ENCODE peak calls at places on chromosome 18, in seven cellular contexts. N is psoas muscle; H is heart left ventricle; D is tibial artery; Z is left ventricle myocardium inferior; C is hepatocyte; Q is CD8-positive, alpha-beta memory T cell. J is an unnamed sample.

GRCh38 chr18:4639628-4640310 is 184.7 kb upstream of the DLGAP1 start:
- DNase-seq in N (no peak), H (no peak), D (no peak), Z (no peak), C (no peak), Q (no peak), J (no peak)

GRCh38 chr18:27966872-27967271 is 210.1 kb downstream of the CDH2 start:
- DNase-seq in N (no peak), H (no peak), D (no peak), Z (no peak), C (no peak), Q (no peak), J (no peak)

GRCh38 chr18:78573773-78574172 is 405.8 kb upstream of the SALL3 start:
- DNase-seq in N (no peak), H (no peak), D (no peak), Z (no peak), C (no peak), Q (no peak), J (no peak)

GRCh38 chr18:60017371-60017770 is 117.6 kb downstream of the PMAIP1 start:
- DNase-seq in N (no peak), H (no peak), D (no peak), Z (no peak), C (no peak), Q (no peak), J (no peak)

GRCh38 chr18:44548291-44549221 is 132.1 kb upstream of the SETBP1 start:
- DNase-seq in N (no peak), H (no peak), D (no peak), Z (peak), C (no peak), Q (no peak), J (no peak)

GRCh38 chr18:68724021-68724420 is 9.1 kb upstream of the TMX3 start:
- DNase-seq in N (no peak), H (no peak), D (no peak), Z (no peak), C (no peak), Q (no peak), J (no peak)

GRCh38 chr18:11305507-11305906 is 156.1 kb upstream of the PIEZO2 start:
- DNase-seq in N (no peak), H (no peak), D (no peak), Z (no peak), C (no peak), Q (no peak), J (no peak)

GRCh38 chr18:31497711-31498449 is at the start of gene DSG2:
- DNase-seq in N (peak), H (peak), D (no peak), Z (peak), C (peak), Q (no peak), J (peak)

GRCh38 chr18:73717570-73717969 is 430.1 kb downstream of the FBXO15 start:
- DNase-seq in N (no peak), H (no peak), D (no peak), Z (no peak), C (no peak), Q (no peak), J (no peak)

GRCh38 chr18:73264562-73264921 is 396.8 kb upstream of the NETO1 start:
- DNase-seq in N (no peak), H (no peak), D (no peak), Z (no peak), C (no peak), Q (no peak), J (no peak)

GRCh38 chr18:24631238-24632025 is 171.0 kb downstream of the HRH4 start:
- DNase-seq in N (no peak), H (peak), D (no peak), Z (peak), C (no peak), Q (no peak), J (no peak)

GRCh38 chr18:11982981-11983380 is 1.7 kb downstream of the IMPA2 start:
- DNase-seq in N (no peak), H (no peak), D (no peak), Z (no peak), C (no peak), Q (no peak), J (no peak)

GRCh38 chr18:23719634-23720201 is 30.5 kb downstream of the LAMA3 start:
- DNase-seq in N (peak), H (no peak), D (no peak), Z (no peak), C (peak), Q (no peak), J (peak)

GRCh38 chr18:54269924-54270844 is 867 bp downstream of the POLI start:
- DNase-seq in N (no peak), H (no peak), D (peak), Z (no peak), C (peak), Q (peak), J (peak)

GRCh38 chr18:27608742-27609141 is 423.6 kb upstream of the CHST9 start:
- DNase-seq in N (no peak), H (no peak), D (no peak), Z (no peak), C (no peak), Q (no peak), J (no peak)

GRCh38 chr18:55524353-55525123 is 63.5 kb downstream of the TCF4 start:
- DNase-seq in N (no peak), H (no peak), D (no peak), Z (no peak), C (no peak), Q (no peak), J (no peak)

GRCh38 chr18:62345909-62346308 is 20.8 kb downstream of the TNFRSF11A start:
- DNase-seq in N (no peak), H (no peak), D (no peak), Z (no peak), C (no peak), Q (no peak), J (no peak)
- H3K4me3 ChIP-seq in N (no peak), H (no peak), D (no peak), Z (no peak), C (no peak), Q (no peak), J (no peak)

GRCh38 chr18:48942086-48942485 is 8.7 kb downstream of the SMAD7 start:
- DNase-seq in N (no peak), H (no peak), D (no peak), Z (no peak), C (no peak), Q (no peak), J (no peak)

GRCh38 chr18:48944634-48945033 is 6.1 kb downstream of the SMAD7 start:
- DNase-seq in N (no peak), H (no peak), D (no peak), Z (no peak), C (peak), Q (no peak), J (no peak)

GRCh38 chr18:48942554-48943261 is 8.1 kb downstream of the SMAD7 start:
- DNase-seq in N (peak), H (no peak), D (no peak), Z (no peak), C (peak), Q (no peak), J (no peak)

GRCh38 chr18:48943736-48944527 is 6.8 kb downstream of the SMAD7 start:
- DNase-seq in N (no peak), H (no peak), D (no peak), Z (no peak), C (no peak), Q (no peak), J (no peak)

GRCh38 chr18:48943333-48943732 is 7.4 kb downstream of the SMAD7 start:
- DNase-seq in N (no peak), H (no peak), D (no peak), Z (no peak), C (no peak), Q (no peak), J (no peak)
- H3K4me3 ChIP-seq in N (peak), H (peak), D (peak), Z (peak), C (peak), Q (no peak), J (no peak)

GRCh38 chr18:3306391-3306790 is 44.5 kb downstream of the MYL12B start:
- DNase-seq in N (no peak), H (no peak), D (no peak), Z (no peak), C (no peak), Q (no peak), J (no peak)
- H3K4me3 ChIP-seq in N (no peak), H (no peak), D (no peak), Z (no peak), C (no peak), Q (no peak), J (no peak)

DNA sequence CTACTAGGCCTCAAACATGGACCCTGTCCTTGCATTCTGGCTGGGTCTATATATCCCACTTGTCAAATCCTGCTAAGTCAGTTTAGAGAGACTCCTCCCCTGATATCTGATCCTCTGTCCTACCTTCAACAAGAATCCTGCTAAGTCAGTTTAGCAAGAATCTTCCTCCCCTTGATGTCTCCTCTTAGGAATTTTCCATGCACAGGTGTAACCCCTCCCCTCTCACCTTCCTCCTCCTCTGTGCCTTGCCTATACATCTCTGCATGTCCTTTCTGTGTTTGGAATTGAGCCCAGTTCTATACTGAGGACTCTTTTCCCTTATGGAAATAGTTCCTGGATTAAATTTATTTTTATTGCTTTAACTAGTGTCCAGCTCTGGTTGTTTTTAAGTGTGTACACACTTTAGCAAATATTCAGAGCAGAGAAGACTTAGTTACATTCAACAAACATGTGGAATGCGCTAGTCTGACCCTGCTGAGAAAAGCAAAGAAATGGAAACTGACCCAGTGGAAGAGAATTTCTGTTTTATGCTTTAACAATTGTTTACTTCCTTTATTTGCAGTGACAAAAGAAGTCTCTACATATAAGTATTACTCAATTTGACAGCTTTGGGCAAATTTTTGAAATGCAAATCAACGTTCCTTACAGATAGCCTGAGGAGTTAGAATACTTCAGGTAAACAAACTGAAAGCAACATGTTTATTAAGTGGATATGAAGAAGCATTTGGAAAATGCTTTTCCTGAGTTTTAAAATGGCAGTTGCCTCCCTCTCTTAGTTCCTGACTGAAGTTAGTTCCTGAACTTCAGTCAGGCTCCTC is 80.6 kb downstream of the RIT2 start:
- DNase-seq in N (no peak), H (no peak), D (no peak), Z (no peak), C (peak), Q (no peak), J (no peak)
- H3K4me3 ChIP-seq in N (no peak), H (no peak), D (no peak), Z (no peak), C (no peak), Q (no peak), J (no peak)

DNA sequence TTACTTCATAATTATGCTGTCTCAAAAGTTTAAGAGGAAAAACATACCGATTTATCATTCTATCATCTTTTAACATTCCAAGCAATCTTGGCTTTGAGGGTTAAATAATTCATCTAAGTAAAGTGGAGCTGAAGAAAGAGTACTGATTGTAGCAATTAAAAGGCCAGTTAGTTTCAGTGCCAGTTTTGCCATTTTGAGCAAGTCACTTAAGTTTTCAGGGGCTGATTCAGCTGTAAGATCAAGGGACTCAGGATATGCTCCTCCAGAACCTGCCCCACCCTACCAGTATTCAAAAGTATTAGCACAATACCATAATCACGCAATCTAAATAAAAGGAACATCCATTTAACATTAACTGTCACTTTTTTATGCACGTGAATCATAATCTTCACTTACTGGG is 1.9 kb downstream of the SS18 start:
- DNase-seq in N (no peak), H (no peak), D (no peak), Z (no peak), C (no peak), Q (no peak), J (no peak)
- H3K4me3 ChIP-seq in N (peak), H (peak), D (peak), Z (peak), C (peak), Q (peak), J (no peak)

DNA sequence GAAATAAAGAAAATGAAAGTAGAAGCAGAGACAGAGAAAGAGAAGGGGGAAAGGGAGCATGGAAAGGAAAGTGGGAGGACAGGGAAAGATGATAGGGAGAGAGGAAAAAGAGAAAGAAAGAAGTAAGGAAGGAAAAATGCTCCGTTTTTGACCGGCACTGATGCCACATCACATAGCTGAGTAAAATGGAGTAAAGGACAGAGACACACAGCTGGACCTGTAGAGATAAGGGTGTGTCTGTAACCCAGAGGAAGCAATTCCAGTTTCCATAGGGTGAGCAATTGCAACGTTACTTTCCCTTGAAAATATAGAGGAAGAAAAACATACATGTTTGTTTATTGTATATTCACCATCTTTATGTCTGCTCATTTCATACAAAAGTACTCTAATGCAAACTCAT is 1866.9 kb upstream of the PIK3C3 start:
- DNase-seq in N (no peak), H (no peak), D (no peak), Z (no peak), C (no peak), Q (no peak), J (no peak)
- H3K4me3 ChIP-seq in N (peak), H (peak), D (no peak), Z (peak), C (no peak), Q (no peak), J (no peak)

GRCh38 chr18:58495634-58496033 is 133.3 kb downstream of the ALPK2 start:
- DNase-seq in N (no peak), H (no peak), D (no peak), Z (no peak), C (no peak), Q (no peak), J (no peak)
- H3K4me3 ChIP-seq in N (no peak), H (no peak), D (no peak), Z (no peak), C (no peak), Q (no peak), J (no peak)

GRCh38 chr18:52063923-52064322 is 276.1 kb upstream of the DCC start:
- DNase-seq in N (no peak), H (no peak), D (no peak), Z (no peak), C (no peak), Q (no peak), J (no peak)

GRCh38 chr18:52060612-52061259 is 279.3 kb upstream of the DCC start:
- DNase-seq in N (no peak), H (no peak), D (no peak), Z (no peak), C (no peak), Q (no peak), J (no peak)
- H3K4me3 ChIP-seq in N (no peak), H (no peak), D (no peak), Z (no peak), C (no peak), Q (no peak), J (no peak)

GRCh38 chr18:36132756-36133155 is 3.1 kb downstream of the ELP2 start:
- DNase-seq in N (no peak), H (no peak), D (no peak), Z (no peak), C (no peak), Q (no peak), J (no peak)
- H3K4me3 ChIP-seq in N (no peak), H (no peak), D (no peak), Z (no peak), C (no peak), Q (no peak), J (no peak)

J was measured in lower leg skin.